ENCODE peak calls at places on chromosomes 12 and 14, in ten cellular contexts. One of them, this sample, is unnamed.
A peak's percentile ranks its signal among the peaks of the same experiment; 100 is the strongest.

GRCh38 chr14:76490735-76491134 is 114.8 kb downstream of the ESRRB start:
- DNase-seq in lower lobe of right lung: no peak
- DNase-seq in cardiac muscle cell: no peak
- DNase-seq in psoas muscle: no peak
- DNase-seq in keratinocyte: no peak
- DNase-seq in body of pancreas: no peak
- DNase-seq in mucosa of descending colon: no peak
- DNase-seq in left ventricle myocardium inferior: no peak
- DNase-seq in ovary: no peak
- DNase-seq in bronchial epithelial cell: no peak
- DNase-seq in this sample: no peak

GRCh38 chr12:104565606-104566243 is 109.0 kb downstream of the CHST11 start:
- DNase-seq in lower lobe of right lung: no peak
- DNase-seq in cardiac muscle cell: peak; percentile 69
- DNase-seq in psoas muscle: no peak
- DNase-seq in keratinocyte: no peak
- DNase-seq in body of pancreas: no peak
- DNase-seq in mucosa of descending colon: no peak
- DNase-seq in left ventricle myocardium inferior: no peak
- DNase-seq in ovary: no peak
- DNase-seq in bronchial epithelial cell: no peak
- DNase-seq in this sample: peak; percentile 2

GRCh38 chr14:45253754-45254300 is 825 bp upstream of the MIS18BP1 start:
- DNase-seq in lower lobe of right lung: peak; percentile 65
- DNase-seq in cardiac muscle cell: no peak
- DNase-seq in psoas muscle: peak; percentile 59
- DNase-seq in keratinocyte: no peak
- DNase-seq in body of pancreas: peak; percentile 10
- DNase-seq in mucosa of descending colon: peak; percentile 58
- DNase-seq in left ventricle myocardium inferior: peak; percentile 32
- DNase-seq in ovary: peak; percentile 54
- DNase-seq in bronchial epithelial cell: peak; percentile 56
- DNase-seq in this sample: no peak

GRCh38 chr12:55955800-55956508 is 9.9 kb downstream of the PMEL start:
- DNase-seq in lower lobe of right lung: no peak
- DNase-seq in cardiac muscle cell: peak; percentile 29
- DNase-seq in psoas muscle: no peak
- DNase-seq in keratinocyte: no peak
- DNase-seq in body of pancreas: peak; percentile 31
- DNase-seq in mucosa of descending colon: no peak
- DNase-seq in left ventricle myocardium inferior: no peak
- DNase-seq in ovary: no peak
- DNase-seq in bronchial epithelial cell: peak; percentile 93
- DNase-seq in this sample: no peak

GRCh38 chr14:87581298-87581697 is 411.7 kb downstream of the GALC start:
- DNase-seq in lower lobe of right lung: no peak
- DNase-seq in cardiac muscle cell: no peak
- DNase-seq in psoas muscle: no peak
- DNase-seq in keratinocyte: no peak
- DNase-seq in body of pancreas: no peak
- DNase-seq in mucosa of descending colon: no peak
- DNase-seq in left ventricle myocardium inferior: no peak
- DNase-seq in ovary: no peak
- DNase-seq in bronchial epithelial cell: no peak
- DNase-seq in this sample: no peak

GRCh38 chr12:19572920-19573558 is 133.7 kb downstream of the AEBP2 start:
- DNase-seq in lower lobe of right lung: no peak
- DNase-seq in cardiac muscle cell: peak; percentile 73
- DNase-seq in psoas muscle: no peak
- DNase-seq in keratinocyte: peak; percentile 11
- DNase-seq in body of pancreas: peak; percentile 19
- DNase-seq in mucosa of descending colon: no peak
- DNase-seq in left ventricle myocardium inferior: no peak
- DNase-seq in ovary: no peak
- DNase-seq in bronchial epithelial cell: peak; percentile 41
- DNase-seq in this sample: no peak

GRCh38 chr14:99704037-99704436 is 19.9 kb downstream of the CYP46A1 start:
- DNase-seq in lower lobe of right lung: no peak
- DNase-seq in cardiac muscle cell: no peak
- DNase-seq in psoas muscle: no peak
- DNase-seq in keratinocyte: no peak
- DNase-seq in body of pancreas: no peak
- DNase-seq in mucosa of descending colon: no peak
- DNase-seq in left ventricle myocardium inferior: no peak
- DNase-seq in ovary: no peak
- DNase-seq in bronchial epithelial cell: no peak
- DNase-seq in this sample: no peak

GRCh38 chr12:21983102-21983501 is 41.9 kb upstream of the ABCC9 start:
- DNase-seq in lower lobe of right lung: no peak
- DNase-seq in cardiac muscle cell: no peak
- DNase-seq in psoas muscle: no peak
- DNase-seq in keratinocyte: no peak
- DNase-seq in body of pancreas: no peak
- DNase-seq in mucosa of descending colon: no peak
- DNase-seq in left ventricle myocardium inferior: no peak
- DNase-seq in ovary: no peak
- DNase-seq in bronchial epithelial cell: no peak
- DNase-seq in this sample: no peak

GRCh38 chr12:113601656-113602263 is 130.1 kb upstream of the LHX5 start:
- DNase-seq in lower lobe of right lung: no peak
- DNase-seq in cardiac muscle cell: peak; percentile 3
- DNase-seq in psoas muscle: no peak
- DNase-seq in keratinocyte: no peak
- DNase-seq in body of pancreas: no peak
- DNase-seq in mucosa of descending colon: no peak
- DNase-seq in left ventricle myocardium inferior: no peak
- DNase-seq in ovary: no peak
- DNase-seq in bronchial epithelial cell: no peak
- DNase-seq in this sample: no peak

GRCh38 chr12:57031228-57031670 is 14.9 kb upstream of the TAC3 start:
- DNase-seq in lower lobe of right lung: no peak
- DNase-seq in cardiac muscle cell: no peak
- DNase-seq in psoas muscle: no peak
- DNase-seq in keratinocyte: peak; percentile 19
- DNase-seq in body of pancreas: no peak
- DNase-seq in mucosa of descending colon: no peak
- DNase-seq in left ventricle myocardium inferior: no peak
- DNase-seq in ovary: no peak
- DNase-seq in bronchial epithelial cell: peak; percentile 92
- DNase-seq in this sample: no peak

GRCh38 chr12:26058308-26058707 is 66.5 kb downstream of the BHLHE41 start:
- DNase-seq in lower lobe of right lung: no peak
- DNase-seq in cardiac muscle cell: no peak
- DNase-seq in psoas muscle: no peak
- DNase-seq in keratinocyte: no peak
- DNase-seq in body of pancreas: no peak
- DNase-seq in mucosa of descending colon: no peak
- DNase-seq in left ventricle myocardium inferior: no peak
- DNase-seq in ovary: no peak
- DNase-seq in bronchial epithelial cell: no peak
- DNase-seq in this sample: no peak

GRCh38 chr12:65728348-65728912 is 95.9 kb upstream of the HMGA2 start:
- DNase-seq in lower lobe of right lung: no peak
- DNase-seq in cardiac muscle cell: no peak
- DNase-seq in psoas muscle: no peak
- DNase-seq in keratinocyte: no peak
- DNase-seq in body of pancreas: no peak
- DNase-seq in mucosa of descending colon: no peak
- DNase-seq in left ventricle myocardium inferior: no peak
- DNase-seq in ovary: no peak
- DNase-seq in bronchial epithelial cell: peak; percentile 12
- DNase-seq in this sample: no peak
- H3K4me3 ChIP-seq in lower lobe of right lung: no peak overlapping the region
- H3K4me3 ChIP-seq in cardiac muscle cell: peak overlapping the region; percentile 36
- H3K4me3 ChIP-seq in psoas muscle: no peak overlapping the region
- H3K4me3 ChIP-seq in keratinocyte: peak overlapping the region; percentile 72
- H3K4me3 ChIP-seq in body of pancreas: no peak overlapping the region
- H3K4me3 ChIP-seq in mucosa of descending colon: no peak overlapping the region
- H3K4me3 ChIP-seq in left ventricle myocardium inferior: no peak overlapping the region
- H3K4me3 ChIP-seq in ovary: no peak overlapping the region
- H3K4me3 ChIP-seq in bronchial epithelial cell: peak overlapping the region; percentile 52
- H3K4me3 ChIP-seq in this sample: no peak overlapping the region

GRCh38 chr12:130754234-130755001 is 38.3 kb upstream of the RIMBP2 start:
- DNase-seq in lower lobe of right lung: no peak
- DNase-seq in cardiac muscle cell: no peak
- DNase-seq in psoas muscle: no peak
- DNase-seq in keratinocyte: no peak
- DNase-seq in body of pancreas: no peak
- DNase-seq in mucosa of descending colon: no peak
- DNase-seq in left ventricle myocardium inferior: no peak
- DNase-seq in ovary: no peak
- DNase-seq in bronchial epithelial cell: no peak
- DNase-seq in this sample: no peak

GRCh38 chr12:130748786-130749185 is 32.7 kb upstream of the RIMBP2 start:
- DNase-seq in lower lobe of right lung: no peak
- DNase-seq in cardiac muscle cell: no peak
- DNase-seq in psoas muscle: no peak
- DNase-seq in keratinocyte: no peak
- DNase-seq in body of pancreas: no peak
- DNase-seq in mucosa of descending colon: no peak
- DNase-seq in left ventricle myocardium inferior: no peak
- DNase-seq in ovary: no peak
- DNase-seq in bronchial epithelial cell: no peak
- DNase-seq in this sample: no peak

GRCh38 chr12:130747867-130748740 is 32.0 kb upstream of the RIMBP2 start:
- DNase-seq in lower lobe of right lung: peak; percentile 80
- DNase-seq in cardiac muscle cell: peak; percentile 77
- DNase-seq in psoas muscle: peak; percentile 86
- DNase-seq in keratinocyte: no peak
- DNase-seq in body of pancreas: peak; percentile 83
- DNase-seq in mucosa of descending colon: no peak
- DNase-seq in left ventricle myocardium inferior: peak; percentile 79
- DNase-seq in ovary: peak; percentile 78
- DNase-seq in bronchial epithelial cell: peak; percentile 39
- DNase-seq in this sample: no peak

GRCh38 chr12:130752692-130753230 is 36.7 kb upstream of the RIMBP2 start:
- DNase-seq in lower lobe of right lung: no peak
- DNase-seq in cardiac muscle cell: no peak
- DNase-seq in psoas muscle: no peak
- DNase-seq in keratinocyte: no peak
- DNase-seq in body of pancreas: no peak
- DNase-seq in mucosa of descending colon: no peak
- DNase-seq in left ventricle myocardium inferior: no peak
- DNase-seq in ovary: no peak
- DNase-seq in bronchial epithelial cell: no peak
- DNase-seq in this sample: no peak
- TF ChIP-seq CTCF in lower lobe of right lung: no peak
- TF ChIP-seq CTCF in cardiac muscle cell: no peak
- TF ChIP-seq CTCF in psoas muscle: no peak
- TF ChIP-seq CTCF in keratinocyte: no peak
- TF ChIP-seq CTCF in body of pancreas: no peak
- TF ChIP-seq CTCF in mucosa of descending colon: no peak
- TF ChIP-seq CTCF in left ventricle myocardium inferior: no peak
- TF ChIP-seq CTCF in ovary: no peak
- TF ChIP-seq CTCF in bronchial epithelial cell: no peak
- TF ChIP-seq CTCF in this sample: no peak

GRCh38 chr12:1994429-1995143 is 9.7 kb downstream of the DCP1B start:
- DNase-seq in lower lobe of right lung: no peak
- DNase-seq in cardiac muscle cell: no peak
- DNase-seq in psoas muscle: no peak
- DNase-seq in keratinocyte: no peak
- DNase-seq in body of pancreas: no peak
- DNase-seq in mucosa of descending colon: no peak
- DNase-seq in left ventricle myocardium inferior: no peak
- DNase-seq in ovary: no peak
- DNase-seq in bronchial epithelial cell: no peak
- DNase-seq in this sample: no peak
- H3K36me3 ChIP-seq in lower lobe of right lung: peaks cover 48% of the 10 kb centered on the region
- H3K36me3 ChIP-seq in cardiac muscle cell: peaks cover 21% of the 10 kb centered on the region
- H3K36me3 ChIP-seq in psoas muscle: no peaks in the 10 kb centered on the region
- H3K36me3 ChIP-seq in keratinocyte: no peaks in the 10 kb centered on the region
- H3K36me3 ChIP-seq in body of pancreas: peaks cover 2% of the 10 kb centered on the region
- H3K36me3 ChIP-seq in mucosa of descending colon: no peaks in the 10 kb centered on the region
- H3K36me3 ChIP-seq in left ventricle myocardium inferior: peaks cover 52% of the 10 kb centered on the region
- H3K36me3 ChIP-seq in ovary: no peaks in the 10 kb centered on the region
- H3K36me3 ChIP-seq in bronchial epithelial cell: peaks cover 1% of the 10 kb centered on the region
- H3K36me3 ChIP-seq in this sample: peaks cover 2% of the 10 kb centered on the region

DNA sequence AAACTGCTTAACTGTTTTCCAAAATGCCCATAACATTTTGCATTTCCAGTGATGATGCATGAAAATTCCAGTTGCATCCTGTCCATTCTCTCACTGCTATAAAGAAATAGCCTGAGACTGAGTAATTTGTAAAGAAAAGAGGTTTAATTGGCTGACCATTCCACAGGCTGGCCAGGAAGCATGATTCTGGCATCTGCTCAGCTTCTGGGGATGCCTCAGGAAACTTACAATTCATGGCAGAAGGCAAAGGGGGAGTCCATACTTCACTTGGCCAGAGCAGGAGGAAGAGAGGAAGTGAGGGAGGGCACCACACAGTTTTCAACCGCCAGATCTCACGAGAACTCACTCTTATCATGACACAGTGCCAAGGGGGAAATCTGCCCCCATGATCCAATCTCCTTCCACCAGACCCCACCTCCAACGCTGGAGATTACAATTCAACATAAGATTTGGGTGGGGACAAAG is 18.2 kb upstream of the CLEC2D start:
- DNase-seq in lower lobe of right lung: no peak
- DNase-seq in cardiac muscle cell: peak; percentile 76
- DNase-seq in psoas muscle: no peak
- DNase-seq in keratinocyte: no peak
- DNase-seq in body of pancreas: no peak
- DNase-seq in mucosa of descending colon: no peak
- DNase-seq in left ventricle myocardium inferior: no peak
- DNase-seq in ovary: no peak
- DNase-seq in bronchial epithelial cell: peak; percentile 58
- DNase-seq in this sample: peak; percentile 70
- H3K4me3 ChIP-seq in lower lobe of right lung: peak overlapping the region; percentile 69
- H3K4me3 ChIP-seq in cardiac muscle cell: no peak overlapping the region
- H3K4me3 ChIP-seq in psoas muscle: no peak overlapping the region
- H3K4me3 ChIP-seq in keratinocyte: no peak overlapping the region
- H3K4me3 ChIP-seq in body of pancreas: no peak overlapping the region
- H3K4me3 ChIP-seq in mucosa of descending colon: no peak overlapping the region
- H3K4me3 ChIP-seq in left ventricle myocardium inferior: peak overlapping the region; percentile 1
- H3K4me3 ChIP-seq in ovary: no peak overlapping the region
- H3K4me3 ChIP-seq in bronchial epithelial cell: no peak overlapping the region
- H3K4me3 ChIP-seq in this sample: no peak overlapping the region

GRCh38 chr14:69288001-69288771 is 28.2 kb downstream of the GALNT16 start:
- DNase-seq in lower lobe of right lung: no peak
- DNase-seq in cardiac muscle cell: peak; percentile 44
- DNase-seq in psoas muscle: peak; percentile 62
- DNase-seq in keratinocyte: no peak
- DNase-seq in body of pancreas: peak; percentile 54
- DNase-seq in mucosa of descending colon: no peak
- DNase-seq in left ventricle myocardium inferior: peak; percentile 37
- DNase-seq in ovary: peak; percentile 53
- DNase-seq in bronchial epithelial cell: no peak
- DNase-seq in this sample: peak; percentile 37
- TF ChIP-seq CTCF in lower lobe of right lung: peak; percentile 32
- TF ChIP-seq CTCF in cardiac muscle cell: peak; percentile 52
- TF ChIP-seq CTCF in psoas muscle: no peak
- TF ChIP-seq CTCF in keratinocyte: peak; percentile 5
- TF ChIP-seq CTCF in body of pancreas: no peak
- TF ChIP-seq CTCF in mucosa of descending colon: no peak
- TF ChIP-seq CTCF in left ventricle myocardium inferior: peak; percentile 64
- TF ChIP-seq CTCF in ovary: peak; percentile 13
- TF ChIP-seq CTCF in bronchial epithelial cell: peak; percentile 19
- TF ChIP-seq CTCF in this sample: peak; percentile 66

This sample was measured in BJ.